ENCODE peak calls at places on chromosomes 11 and 22, in nine cellular contexts. One of them, this sample, is unnamed.

GRCh38 chr11:105609832-105610781 is at the start of gene GRIA4:
- DNase-seq in lower leg skin: no peak
- DNase-seq in adrenal gland: no peak
- DNase-seq in breast epithelium: peak; percentile 43
- DNase-seq in A549: peak; percentile 1
- DNase-seq in IMR-90: peak; percentile 74
- DNase-seq in GM12892: no peak
- DNase-seq in uterus: peak; percentile 13
- DNase-seq in GM12891: no peak
- DNase-seq in this sample: no peak

GRCh38 chr22:33519140-33519973 is 400.9 kb downstream of the LARGE1 start:
- DNase-seq in IMR-90: peak; percentile 61
- DNase-seq in lower leg skin: peak; percentile 31
- DNase-seq in uterus: peak; percentile 33
- DNase-seq in A549: peak; percentile 71
- DNase-seq in adrenal gland: peak; percentile 66
- DNase-seq in GM12892: peak; percentile 50
- DNase-seq in GM12891: peak; percentile 50
- DNase-seq in breast epithelium: no peak
- DNase-seq in this sample: no peak

GRCh38 chr11:78961938-78962701 is 387.5 kb upstream of the NARS2 start:
- DNase-seq in adrenal gland: peak; percentile 30
- DNase-seq in IMR-90: peak; percentile 48
- DNase-seq in uterus: no peak
- DNase-seq in GM12891: peak; percentile 22
- DNase-seq in GM12892: no peak
- DNase-seq in breast epithelium: no peak
- DNase-seq in lower leg skin: no peak
- DNase-seq in A549: no peak
- DNase-seq in this sample: peak; percentile 70

GRCh38 chr11:64231536-64231935 is 1.2 kb downstream of the DNAJC4 start:
- DNase-seq in GM12892: no peak
- DNase-seq in GM12891: no peak
- DNase-seq in breast epithelium: no peak
- DNase-seq in lower leg skin: no peak
- DNase-seq in A549: no peak
- DNase-seq in IMR-90: no peak
- DNase-seq in uterus: no peak
- DNase-seq in adrenal gland: no peak
- DNase-seq in this sample: no peak

GRCh38 chr11:76207642-76208378 is 1.5 kb upstream of the WNT11 start:
- DNase-seq in adrenal gland: peak; percentile 82
- DNase-seq in A549: peak; percentile 85
- DNase-seq in lower leg skin: peak; percentile 63
- DNase-seq in breast epithelium: peak; percentile 52
- DNase-seq in GM12891: peak; percentile 88
- DNase-seq in uterus: peak; percentile 86
- DNase-seq in GM12892: peak; percentile 86
- DNase-seq in IMR-90: peak; percentile 57
- DNase-seq in this sample: peak; percentile 76

GRCh38 chr22:22208657-22209056 is 35.9 kb upstream of the VPREB1 start:
- DNase-seq in IMR-90: no peak
- DNase-seq in adrenal gland: no peak
- DNase-seq in GM12891: no peak
- DNase-seq in A549: no peak
- DNase-seq in GM12892: no peak
- DNase-seq in breast epithelium: no peak
- DNase-seq in lower leg skin: no peak
- DNase-seq in uterus: no peak
- DNase-seq in this sample: no peak

GRCh38 chr11:44358713-44359112 is 48.8 kb upstream of the ALX4 start:
- DNase-seq in GM12892: no peak
- DNase-seq in A549: no peak
- DNase-seq in adrenal gland: no peak
- DNase-seq in lower leg skin: no peak
- DNase-seq in IMR-90: no peak
- DNase-seq in uterus: no peak
- DNase-seq in breast epithelium: no peak
- DNase-seq in GM12891: no peak
- DNase-seq in this sample: no peak

GRCh38 chr11:57237204-57237681 is at the start of gene APLNR:
- DNase-seq in IMR-90: no peak
- DNase-seq in A549: no peak
- DNase-seq in GM12892: no peak
- DNase-seq in breast epithelium: no peak
- DNase-seq in lower leg skin: no peak
- DNase-seq in uterus: no peak
- DNase-seq in adrenal gland: no peak
- DNase-seq in GM12891: no peak
- DNase-seq in this sample: no peak

GRCh38 chr22:40406063-40406890 is 35.9 kb downstream of the SGSM3 start:
- DNase-seq in A549: no peak
- DNase-seq in lower leg skin: no peak
- DNase-seq in uterus: no peak
- DNase-seq in GM12892: no peak
- DNase-seq in breast epithelium: no peak
- DNase-seq in adrenal gland: no peak
- DNase-seq in GM12891: no peak
- DNase-seq in IMR-90: no peak
- DNase-seq in this sample: peak; percentile 72

GRCh38 chr22:45905924-45906865 is 70.8 kb downstream of the WNT7B start:
- DNase-seq in breast epithelium: no peak
- DNase-seq in IMR-90: peak; percentile 62
- DNase-seq in GM12892: no peak
- DNase-seq in GM12891: no peak
- DNase-seq in adrenal gland: no peak
- DNase-seq in uterus: no peak
- DNase-seq in lower leg skin: no peak
- DNase-seq in A549: no peak
- DNase-seq in this sample: peak; percentile 85

GRCh38 chr11:128318856-128319474 is 268.4 kb downstream of the ETS1 start:
- DNase-seq in adrenal gland: no peak
- DNase-seq in GM12891: no peak
- DNase-seq in breast epithelium: no peak
- DNase-seq in IMR-90: peak; percentile 44
- DNase-seq in GM12892: no peak
- DNase-seq in uterus: no peak
- DNase-seq in A549: no peak
- DNase-seq in lower leg skin: no peak
- DNase-seq in this sample: no peak

GRCh38 chr11:72328366-72329224 is 84.6 kb upstream of the PHOX2A start:
- DNase-seq in IMR-90: peak; percentile 42
- DNase-seq in uterus: peak; percentile 29
- DNase-seq in breast epithelium: no peak
- DNase-seq in A549: peak; percentile 5
- DNase-seq in adrenal gland: peak; percentile 25
- DNase-seq in lower leg skin: no peak
- DNase-seq in GM12891: no peak
- DNase-seq in GM12892: no peak
- DNase-seq in this sample: no peak

GRCh38 chr11:104624021-104624420 is 274.2 kb downstream of the CASP12 start:
- DNase-seq in uterus: no peak
- DNase-seq in A549: no peak
- DNase-seq in lower leg skin: no peak
- DNase-seq in GM12892: no peak
- DNase-seq in adrenal gland: no peak
- DNase-seq in breast epithelium: no peak
- DNase-seq in GM12891: no peak
- DNase-seq in IMR-90: no peak
- DNase-seq in this sample: no peak

GRCh38 chr11:117814766-117815261 is 9.7 kb downstream of the FXYD2 start:
- DNase-seq in IMR-90: no peak
- DNase-seq in A549: peak; percentile 69
- DNase-seq in adrenal gland: peak; percentile 81
- DNase-seq in GM12892: no peak
- DNase-seq in lower leg skin: peak; percentile 70
- DNase-seq in GM12891: no peak
- DNase-seq in breast epithelium: peak; percentile 62
- DNase-seq in uterus: peak; percentile 69
- DNase-seq in this sample: peak; percentile 21

GRCh38 chr11:106156290-106156937 is 79.0 kb downstream of the AASDHPPT start:
- DNase-seq in A549: peak; percentile 47
- DNase-seq in uterus: peak; percentile 37
- DNase-seq in GM12891: no peak
- DNase-seq in adrenal gland: peak; percentile 52
- DNase-seq in lower leg skin: peak; percentile 21
- DNase-seq in GM12892: no peak
- DNase-seq in breast epithelium: no peak
- DNase-seq in IMR-90: peak; percentile 83
- DNase-seq in this sample: peak; percentile 24

DNA sequence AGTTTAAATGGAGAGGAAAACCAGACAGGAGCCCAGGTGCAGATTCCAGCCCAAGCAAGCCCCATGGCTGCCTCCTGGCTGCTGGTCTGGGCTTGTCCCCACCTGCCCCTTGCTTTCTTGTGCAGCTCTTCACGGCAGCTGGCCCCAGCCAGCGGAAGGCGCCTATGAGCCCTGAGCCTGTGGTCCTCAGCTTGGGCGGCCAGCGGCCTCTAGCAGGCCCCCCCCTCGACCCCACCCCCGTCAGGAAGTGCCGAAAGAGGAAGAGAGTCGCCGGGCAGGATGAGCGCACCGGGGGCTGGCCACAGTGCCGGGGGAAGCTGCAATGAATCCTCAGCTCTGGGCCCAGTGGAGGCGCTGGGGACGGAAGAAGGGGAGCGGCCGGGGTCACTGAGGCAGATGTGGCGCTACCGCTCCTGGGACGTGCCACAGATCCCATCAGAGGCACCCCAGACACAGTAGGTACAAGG is 2.1 kb upstream of the DGKZ start:
- DNase-seq in uterus: no peak
- DNase-seq in IMR-90: no peak
- DNase-seq in adrenal gland: peak; percentile 61
- DNase-seq in GM12891: peak; percentile 42
- DNase-seq in GM12892: no peak
- DNase-seq in A549: no peak
- DNase-seq in lower leg skin: no peak
- DNase-seq in breast epithelium: no peak
- DNase-seq in this sample: peak; percentile 75
- TF ChIP-seq POLR2A in uterus: peak; percentile 33
- TF ChIP-seq POLR2A in IMR-90: no peak
- TF ChIP-seq POLR2A in adrenal gland: peak; percentile 40
- TF ChIP-seq POLR2A in GM12891: no peak
- TF ChIP-seq POLR2A in GM12892: no peak
- TF ChIP-seq POLR2A in A549: no peak
- TF ChIP-seq POLR2A in lower leg skin: no peak
- TF ChIP-seq POLR2A in breast epithelium: no peak
- TF ChIP-seq POLR2A in this sample: peak; percentile 57

GRCh38 chr11:88329563-88330250 is 7.8 kb downstream of the CTSC start:
- DNase-seq in uterus: no peak
- DNase-seq in lower leg skin: no peak
- DNase-seq in GM12892: no peak
- DNase-seq in GM12891: no peak
- DNase-seq in IMR-90: no peak
- DNase-seq in A549: no peak
- DNase-seq in adrenal gland: no peak
- DNase-seq in breast epithelium: no peak
- DNase-seq in this sample: no peak
- TF ChIP-seq POLR2A in uterus: no peak
- TF ChIP-seq POLR2A in lower leg skin: no peak
- TF ChIP-seq POLR2A in GM12892: peak; percentile 34
- TF ChIP-seq POLR2A in GM12891: peak; percentile 77
- TF ChIP-seq POLR2A in IMR-90: no peak
- TF ChIP-seq POLR2A in A549: no peak
- TF ChIP-seq POLR2A in adrenal gland: no peak
- TF ChIP-seq POLR2A in breast epithelium: no peak
- TF ChIP-seq POLR2A in this sample: no peak

GRCh38 chr11:65868076-65868667 is 4.4 kb downstream of the EFEMP2 start:
- DNase-seq in A549: no peak
- DNase-seq in lower leg skin: no peak
- DNase-seq in IMR-90: no peak
- DNase-seq in GM12892: no peak
- DNase-seq in uterus: no peak
- DNase-seq in GM12891: no peak
- DNase-seq in breast epithelium: no peak
- DNase-seq in adrenal gland: no peak
- DNase-seq in this sample: peak; percentile 52
- TF ChIP-seq POLR2A in A549: no peak
- TF ChIP-seq POLR2A in lower leg skin: no peak
- TF ChIP-seq POLR2A in IMR-90: no peak
- TF ChIP-seq POLR2A in GM12892: peak; percentile 40
- TF ChIP-seq POLR2A in uterus: no peak
- TF ChIP-seq POLR2A in GM12891: no peak
- TF ChIP-seq POLR2A in breast epithelium: no peak
- TF ChIP-seq POLR2A in adrenal gland: no peak
- TF ChIP-seq POLR2A in this sample: no peak

GRCh38 chr11:59551651-59552521 is 40.5 kb downstream of the OR4D9 start:
- DNase-seq in GM12891: no peak
- DNase-seq in GM12892: no peak
- DNase-seq in lower leg skin: peak; percentile 40
- DNase-seq in IMR-90: peak; percentile 90
- DNase-seq in breast epithelium: no peak
- DNase-seq in A549: peak; percentile 93
- DNase-seq in adrenal gland: peak; percentile 75
- DNase-seq in uterus: peak; percentile 50
- DNase-seq in this sample: no peak
- TF ChIP-seq POLR2A in GM12891: no peak
- TF ChIP-seq POLR2A in GM12892: no peak
- TF ChIP-seq POLR2A in lower leg skin: no peak
- TF ChIP-seq POLR2A in IMR-90: no peak
- TF ChIP-seq POLR2A in breast epithelium: no peak
- TF ChIP-seq POLR2A in A549: no peak
- TF ChIP-seq POLR2A in adrenal gland: peak; percentile 25
- TF ChIP-seq POLR2A in uterus: no peak
- TF ChIP-seq POLR2A in this sample: no peak

DNA sequence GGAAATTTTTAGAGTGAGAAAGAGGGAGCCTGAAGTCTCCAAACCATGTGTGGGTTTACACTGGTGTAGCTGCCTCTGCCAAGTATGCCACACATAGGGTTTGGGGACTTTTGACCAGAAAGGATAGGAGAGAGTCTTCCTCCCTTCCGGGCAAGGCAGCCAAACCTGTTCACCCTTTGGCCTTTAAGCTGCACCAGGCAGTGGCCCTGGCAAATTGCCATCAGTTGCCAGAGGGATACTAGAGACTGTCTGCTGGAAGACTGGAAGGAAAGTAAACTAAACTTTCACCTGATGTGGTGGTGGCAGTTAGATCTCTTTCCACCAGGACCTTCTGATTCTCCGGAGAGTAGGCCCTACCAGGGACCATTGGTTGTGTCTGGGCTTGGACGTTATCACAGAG is 1263.2 kb downstream of the FAM181B start:
- DNase-seq in lower leg skin: no peak
- DNase-seq in breast epithelium: no peak
- DNase-seq in uterus: no peak
- DNase-seq in IMR-90: no peak
- DNase-seq in GM12892: no peak
- DNase-seq in GM12891: no peak
- DNase-seq in adrenal gland: peak; percentile 4
- DNase-seq in A549: no peak
- DNase-seq in this sample: no peak
- TF ChIP-seq POLR2A in lower leg skin: no peak
- TF ChIP-seq POLR2A in breast epithelium: no peak
- TF ChIP-seq POLR2A in uterus: no peak
- TF ChIP-seq POLR2A in IMR-90: no peak
- TF ChIP-seq POLR2A in GM12892: no peak
- TF ChIP-seq POLR2A in GM12891: no peak
- TF ChIP-seq POLR2A in adrenal gland: no peak
- TF ChIP-seq POLR2A in A549: no peak
- TF ChIP-seq POLR2A in this sample: no peak